ENCODE peak calls at places on chromosomes 16 and 17, in seven cellular contexts. One of them, this sample, is unnamed.

GRCh38 chr17:65750166-65750565 is 188.7 kb upstream of the AXIN2 start:
- DNase-seq in lower leg skin: no peak
- DNase-seq in HuH-7: no peak
- DNase-seq in uterus: no peak
- DNase-seq in iPS DF 6.9: no peak
- DNase-seq in iris pigment epithelial cell: peak
- DNase-seq in HEK293T: no peak
- DNase-seq in this sample: no peak

GRCh38 chr16:79698341-79698753 is 97.8 kb upstream of the MAF start:
- DNase-seq in HEK293T: no peak
- DNase-seq in uterus: peak
- DNase-seq in lower leg skin: no peak
- DNase-seq in iPS DF 6.9: no peak
- DNase-seq in HuH-7: peak
- DNase-seq in iris pigment epithelial cell: no peak
- DNase-seq in this sample: no peak

GRCh38 chr16:86982347-86982596 is 334.9 kb downstream of the C16orf95 start:
- DNase-seq in HuH-7: no peak
- DNase-seq in iPS DF 6.9: no peak
- DNase-seq in iris pigment epithelial cell: no peak
- DNase-seq in uterus: no peak
- DNase-seq in HEK293T: no peak
- DNase-seq in lower leg skin: no peak
- DNase-seq in this sample: no peak

GRCh38 chr17:66793810-66794209 is 41.1 kb upstream of the CACNG5 start:
- DNase-seq in iPS DF 6.9: no peak
- DNase-seq in HuH-7: no peak
- DNase-seq in iris pigment epithelial cell: no peak
- DNase-seq in HEK293T: no peak
- DNase-seq in uterus: no peak
- DNase-seq in lower leg skin: no peak
- DNase-seq in this sample: no peak

GRCh38 chr17:2580156-2580555 is 13.3 kb upstream of the PAFAH1B1 start:
- DNase-seq in lower leg skin: no peak
- DNase-seq in iPS DF 6.9: no peak
- DNase-seq in uterus: no peak
- DNase-seq in HEK293T: no peak
- DNase-seq in iris pigment epithelial cell: no peak
- DNase-seq in HuH-7: no peak
- DNase-seq in this sample: no peak

GRCh38 chr16:528111-529011 is 849 bp downstream of the CAPN15 start:
- DNase-seq in uterus: no peak
- DNase-seq in iris pigment epithelial cell: peak
- DNase-seq in iPS DF 6.9: no peak
- DNase-seq in HuH-7: no peak
- DNase-seq in lower leg skin: peak
- DNase-seq in HEK293T: no peak
- DNase-seq in this sample: peak

GRCh38 chr17:29115906-29116651 is 64.1 kb downstream of the MYO18A start:
- DNase-seq in lower leg skin: no peak
- DNase-seq in iris pigment epithelial cell: peak
- DNase-seq in HEK293T: peak
- DNase-seq in uterus: no peak
- DNase-seq in iPS DF 6.9: peak
- DNase-seq in HuH-7: peak
- DNase-seq in this sample: peak

GRCh38 chr16:76913046-76913445 is 277.9 kb upstream of the MON1B start:
- DNase-seq in iris pigment epithelial cell: no peak
- DNase-seq in uterus: no peak
- DNase-seq in HEK293T: no peak
- DNase-seq in lower leg skin: no peak
- DNase-seq in HuH-7: no peak
- DNase-seq in iPS DF 6.9: no peak
- DNase-seq in this sample: no peak

GRCh38 chr17:77530591-77530990 is 389.8 kb downstream of the SEC14L1 start:
- DNase-seq in HuH-7: no peak
- DNase-seq in iPS DF 6.9: no peak
- DNase-seq in uterus: no peak
- DNase-seq in lower leg skin: no peak
- DNase-seq in iris pigment epithelial cell: no peak
- DNase-seq in HEK293T: no peak
- DNase-seq in this sample: no peak

GRCh38 chr16:4634768-4635167 is 10.1 kb downstream of the MGRN1 start:
- DNase-seq in HuH-7: no peak
- DNase-seq in iPS DF 6.9: no peak
- DNase-seq in uterus: no peak
- DNase-seq in HEK293T: no peak
- DNase-seq in iris pigment epithelial cell: no peak
- DNase-seq in lower leg skin: no peak
- DNase-seq in this sample: no peak

GRCh38 chr17:76751416-76751993 is 13.6 kb downstream of the MFSD11 start:
- DNase-seq in HEK293T: no peak
- DNase-seq in HuH-7: no peak
- DNase-seq in uterus: no peak
- DNase-seq in lower leg skin: no peak
- DNase-seq in iris pigment epithelial cell: no peak
- DNase-seq in iPS DF 6.9: no peak
- DNase-seq in this sample: no peak

GRCh38 chr16:84378567-84378966 is 10.2 kb downstream of the ATP2C2 start:
- DNase-seq in iris pigment epithelial cell: no peak
- DNase-seq in uterus: no peak
- DNase-seq in iPS DF 6.9: no peak
- DNase-seq in HuH-7: no peak
- DNase-seq in lower leg skin: no peak
- DNase-seq in HEK293T: no peak
- DNase-seq in this sample: no peak

GRCh38 chr17:57794841-57795240 is 49.7 kb upstream of the CCDC182 start:
- DNase-seq in lower leg skin: no peak
- DNase-seq in iPS DF 6.9: no peak
- DNase-seq in HEK293T: no peak
- DNase-seq in iris pigment epithelial cell: no peak
- DNase-seq in uterus: no peak
- DNase-seq in HuH-7: no peak
- DNase-seq in this sample: no peak

GRCh38 chr17:14902803-14903202 is 362.3 kb downstream of the PMP22 start:
- DNase-seq in iPS DF 6.9: no peak
- DNase-seq in iris pigment epithelial cell: no peak
- DNase-seq in uterus: no peak
- DNase-seq in HEK293T: no peak
- DNase-seq in lower leg skin: no peak
- DNase-seq in HuH-7: no peak
- DNase-seq in this sample: no peak

GRCh38 chr16:19830902-19831555 is 53.6 kb downstream of the GPRC5B start:
- DNase-seq in HEK293T: no peak
- DNase-seq in lower leg skin: no peak
- DNase-seq in iris pigment epithelial cell: peak
- DNase-seq in HuH-7: no peak
- DNase-seq in iPS DF 6.9: no peak
- DNase-seq in uterus: no peak
- DNase-seq in this sample: no peak